ENCODE peak calls at places on chromosomes 1 and 21, in four cellular contexts. I is brain microvascular endothelial cell, G is AG04450, N is PC-3. Q is an unnamed sample.

GRCh38 chr1:166763318-166763717 is 76.0 kb upstream of the POGK start:
- DNase-seq in N (no peak), I (no peak), G (no peak), Q (no peak)

GRCh38 chr1:174884001-174884400 is 115.7 kb upstream of the CACYBP start:
- DNase-seq in N (no peak), I (no peak), G (no peak), Q (no peak)

GRCh38 chr1:171083222-171083621 is 7.5 kb upstream of the FMO3 start:
- DNase-seq in I (no peak), G (no peak), N (no peak), Q (no peak)

GRCh38 chr1:226886142-226886901 is 15.9 kb downstream of the PSEN2 start:
- DNase-seq in N (no peak), I (no peak), G (no peak), Q (no peak)

GRCh38 chr1:173249349-173249748 is 42.2 kb upstream of the TNFSF4 start:
- DNase-seq in G (no peak), N (peak; percentile 51), I (no peak), Q (peak; percentile 60)

GRCh38 chr21:42047821-42048613 is 23.1 kb upstream of the UMODL1 start:
- DNase-seq in G (peak; percentile 94), N (peak; percentile 58), I (peak; percentile 94), Q (no peak)

GRCh38 chr1:81617308-81618027 is 183.3 kb upstream of the ADGRL2 start:
- DNase-seq in G (no peak), I (peak; percentile 1), N (no peak), Q (peak; percentile 30)

GRCh38 chr1:193042766-193043691 is 16.1 kb downstream of the UCHL5 start:
- DNase-seq in G (no peak), I (no peak), N (no peak), Q (no peak)

GRCh38 chr1:213689260-213689659 is 298.5 kb upstream of the PROX1 start:
- DNase-seq in I (no peak), G (no peak), N (no peak), Q (no peak)

GRCh38 chr1:35558374-35559316 is 1.0 kb downstream of the NCDN start:
- DNase-seq in G (no peak), N (no peak), I (no peak), Q (no peak)

GRCh38 chr1:11802973-11803885 is 2.5 kb downstream of the MTHFR start:
- DNase-seq in G (peak; percentile 95), I (peak; percentile 92), N (peak; percentile 75), Q (peak; percentile 93)

GRCh38 chr1:2961081-2961480 is 60.2 kb upstream of the ACTRT2 start:
- DNase-seq in I (no peak), N (no peak), G (no peak), Q (no peak)

GRCh38 chr21:18840239-18840638 is 436.7 kb upstream of the TMPRSS15 start:
- DNase-seq in I (peak; percentile 50), N (peak; percentile 75), G (no peak), Q (peak; percentile 36)

GRCh38 chr1:101236546-101237228 is at the start of gene S1PR1:
- DNase-seq in N (peak; percentile 37), G (no peak), I (no peak), Q (peak; percentile 52)

GRCh38 chr1:206606867-206607266 is 5.4 kb downstream of the EIF2D start:
- DNase-seq in G (no peak), N (peak; percentile 84), I (peak; percentile 29), Q (peak; percentile 67)

GRCh38 chr1:46062651-46063319 is 69.6 kb downstream of the PIK3R3 start:
- DNase-seq in G (no peak), N (no peak), I (no peak), Q (no peak)

GRCh38 chr21:42616366-42617340 is 36.8 kb upstream of the PDE9A start:
- DNase-seq in G (no peak), N (no peak), I (no peak), Q (no peak)

GRCh38 chr1:172658871-172659453 is at the start of gene FASLG:
- DNase-seq in I (no peak), G (no peak), N (no peak), Q (no peak)

GRCh38 chr1:157992031-157992568 is 1.3 kb upstream of the KIRREL1 start:
- DNase-seq in N (peak; percentile 84), I (peak; percentile 63), G (no peak), Q (peak; percentile 87)

GRCh38 chr1:53619811-53620619 is 118.9 kb downstream of the GLIS1 start:
- DNase-seq in I (no peak), N (peak; percentile 18), G (peak; percentile 8), Q (no peak)

GRCh38 chr1:226186124-226187018 is at the start of gene ACBD3:
- DNase-seq in I (peak; percentile 78), N (peak; percentile 95), G (peak; percentile 55), Q (peak; percentile 91)

GRCh38 chr1:208192989-208193388 is 51.2 kb downstream of the PLXNA2 start:
- DNase-seq in G (no peak), N (no peak), I (no peak), Q (peak; percentile 75)

GRCh38 chr1:29569971-29570634 is 333.8 kb downstream of the PTPRU start:
- DNase-seq in G (peak; percentile 94), I (peak; percentile 42), N (peak; percentile 99), Q (peak; percentile 98)

GRCh38 chr1:153773004-153773921 is 1.9 kb upstream of the SLC27A3 start:
- DNase-seq in N (no peak), I (no peak), G (no peak), Q (no peak)

GRCh38 chr1:153771241-153771640 is 4.0 kb upstream of the SLC27A3 start:
- DNase-seq in I (no peak), N (no peak), G (no peak), Q (no peak)

GRCh38 chr1:153770812-153771211 is 4.4 kb upstream of the SLC27A3 start:
- DNase-seq in N (no peak), G (no peak), I (no peak), Q (no peak)

GRCh38 chr1:153774036-153774435 is 1.2 kb upstream of the SLC27A3 start:
- DNase-seq in G (no peak), N (no peak), I (no peak), Q (no peak)

DNA sequence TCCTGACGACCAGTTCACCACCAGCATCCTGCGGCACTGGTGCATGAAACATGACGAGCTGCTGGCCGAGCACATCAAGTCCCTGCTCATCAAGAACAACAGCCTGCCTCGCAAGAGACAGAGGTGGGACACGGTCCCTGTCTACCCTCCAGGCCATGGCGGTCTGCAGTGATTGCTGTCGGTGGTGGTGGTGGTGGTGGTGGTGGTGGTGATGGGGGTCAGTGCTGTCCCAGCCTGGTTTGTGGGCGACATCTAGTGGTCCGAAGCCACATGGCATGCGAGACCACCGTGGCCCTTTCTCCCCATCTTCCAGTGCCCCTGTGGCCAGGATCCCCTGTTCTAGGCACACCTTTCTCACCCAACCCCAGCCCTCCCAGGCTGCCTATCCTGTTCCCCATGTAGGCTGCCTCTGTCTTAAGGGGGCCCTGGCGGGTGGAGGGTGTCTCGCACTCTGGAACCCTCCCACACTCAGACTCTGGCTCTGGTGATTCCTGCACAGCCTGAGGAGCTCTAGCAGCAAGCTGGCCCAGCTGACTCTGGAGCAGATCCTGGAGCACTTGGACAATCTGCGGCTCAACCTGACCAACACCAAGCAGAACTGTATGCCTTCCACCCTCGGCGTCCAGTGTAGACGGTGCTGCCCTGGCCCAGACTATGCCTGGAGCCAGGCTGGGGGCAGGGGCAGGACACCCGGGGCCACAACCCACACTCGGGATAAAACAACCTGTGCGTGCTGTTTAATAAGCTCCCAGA is 3.2 kb upstream of the SLC27A3 start:
- DNase-seq in G (no peak), I (no peak), N (no peak), Q (no peak)
- TF ChIP-seq CTCF in G (peak; percentile 48), I (peak; percentile 72), N (peak; percentile 55), Q (peak; percentile 21)

GRCh38 chr1:238951809-238952208 is 434.6 kb upstream of the CHRM3 start:
- DNase-seq in G (no peak), N (peak; percentile 81), I (peak; percentile 52), Q (peak; percentile 82)
- TF ChIP-seq CTCF in G (no peak), N (peak; percentile 93), I (peak; percentile 64), Q (peak; percentile 89)

GRCh38 chr1:183585038-183585437 is 5.2 kb downstream of the NCF2 start:
- DNase-seq in N (peak; percentile 15), I (no peak), G (no peak), Q (no peak)
- TF ChIP-seq CTCF in N (no peak), I (no peak), G (no peak), Q (no peak)

GRCh38 chr1:62070384-62071011 is 124.2 kb upstream of the L1TD1 start:
- DNase-seq in G (no peak), I (peak; percentile 40), N (peak; percentile 47), Q (peak; percentile 37)
- TF ChIP-seq CTCF in G (peak; percentile 55), I (peak; percentile 69), N (peak; percentile 79), Q (peak; percentile 56)

DNA sequence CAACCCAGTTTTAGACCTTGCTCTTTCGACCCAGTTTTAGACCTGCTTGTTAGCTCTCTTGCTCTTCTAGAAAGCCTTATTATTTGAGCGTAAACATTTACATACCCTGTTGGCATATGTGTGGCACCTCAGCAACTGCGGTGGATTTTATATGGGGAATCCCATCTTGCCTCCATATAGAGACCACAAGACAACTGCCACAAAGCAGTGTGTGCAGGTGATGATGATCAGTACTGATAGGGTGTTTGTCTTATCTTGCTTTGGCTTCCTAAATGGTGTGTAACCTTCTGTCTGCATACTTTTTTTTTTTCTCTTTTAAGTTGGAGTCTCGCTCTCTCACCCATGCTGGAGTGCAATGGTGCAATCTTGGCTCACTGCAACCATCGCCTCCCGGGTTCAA is 1270.8 kb downstream of the MRPL39 start:
- DNase-seq in G (no peak), I (no peak), N (no peak), Q (no peak)
- TF ChIP-seq CTCF in G (no peak), I (no peak), N (no peak), Q (no peak)

GRCh38 chr1:1788646-1789431 is 10.6 kb upstream of the NADK start:
- DNase-seq in G (no peak), N (peak; percentile 53), I (no peak), Q (peak; percentile 29)
- TF ChIP-seq CTCF in G (peak; percentile 36), N (peak; percentile 84), I (peak; percentile 52), Q (peak; percentile 32)

GRCh38 chr21:31142600-31142999 is 104.3 kb upstream of the KRTAP19-8 start:
- DNase-seq in G (no peak), I (no peak), N (peak; percentile 47), Q (peak; percentile 2)
- TF ChIP-seq CTCF in G (no peak), I (peak; percentile 22), N (peak; percentile 50), Q (no peak)

DNA sequence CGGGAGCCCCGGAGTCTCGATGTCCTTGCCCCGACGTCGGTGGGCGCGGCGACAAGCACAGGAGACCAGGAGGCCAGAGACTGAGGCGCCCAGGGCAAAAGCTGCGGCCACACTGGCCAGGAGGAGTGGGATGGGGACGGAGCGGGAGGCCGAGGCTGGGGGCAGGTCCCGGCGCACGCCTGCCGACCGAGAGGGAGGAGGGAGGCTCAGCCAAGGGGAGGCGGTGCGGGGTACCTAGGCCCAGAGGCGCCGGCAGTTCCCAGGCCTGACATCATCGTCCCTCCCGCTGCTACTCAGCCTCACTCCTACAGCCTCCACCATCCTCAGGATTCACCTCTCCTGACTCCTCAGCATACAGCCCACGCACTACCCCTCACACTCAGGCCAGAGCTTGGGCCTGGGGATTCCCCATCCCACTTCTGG is 13.1 kb downstream of the SEMA6C start:
- DNase-seq in N (no peak), G (no peak), I (no peak), Q (no peak)
- TF ChIP-seq CTCF in N (no peak), G (no peak), I (no peak), Q (no peak)

DNA sequence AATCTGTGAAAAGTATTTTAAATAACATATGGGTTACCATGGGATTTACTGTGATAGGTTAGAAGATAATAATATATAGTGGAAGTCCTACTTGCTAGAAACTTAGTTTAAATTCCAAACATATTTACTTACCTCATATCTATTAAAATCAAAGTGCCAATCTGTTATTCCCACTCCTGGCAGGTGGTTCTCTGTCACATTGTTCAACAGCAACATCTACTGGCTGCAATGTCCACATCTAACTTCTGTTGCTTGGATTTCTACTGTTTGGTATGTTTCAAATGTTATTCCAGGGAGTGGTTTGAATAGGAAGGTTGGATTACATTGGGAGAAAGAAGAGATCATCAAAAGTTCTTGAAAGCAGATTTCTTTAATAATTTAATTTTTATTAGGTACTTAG is 122.5 kb upstream of the NCAM2 start:
- DNase-seq in G (no peak), N (peak; percentile 25), I (no peak), Q (peak; percentile 35)
- TF ChIP-seq CTCF in G (no peak), N (peak; percentile 46), I (peak; percentile 41), Q (peak; percentile 29)